ENCODE peak calls at places on chromosomes 3 and 15, in ten cellular contexts. One of them, this sample, is unnamed.

GRCh38 chr3:127849368-127849767 is 27.1 kb upstream of the MGLL start:
- DNase-seq in lower leg skin: no peak
- DNase-seq in hypothalamus: no peak
- DNase-seq in anterior cingulate cortex: no peak
- DNase-seq in Calu3: no peak
- DNase-seq in ELR: no peak
- DNase-seq in activated T-cell treated with anti-CD3 and anti-CD28 coated beads, Interleukin-2, amount 50 U/mL, for 72 hours: no peak
- DNase-seq in NCI-H460: no peak
- DNase-seq in activated T-helper 1 cell treated with Interleukin-2 at 50 U/mL for 16 hours: no peak
- DNase-seq in AG08395: no peak
- DNase-seq in this sample: no peak

GRCh38 chr15:41332788-41333527 is at the start of gene NUSAP1:
- DNase-seq in hypothalamus: no peak
- DNase-seq in NCI-H460: no peak
- DNase-seq in activated T-helper 1 cell treated with Interleukin-2 at 50 U/mL for 16 hours: no peak
- DNase-seq in AG08395: peak
- DNase-seq in anterior cingulate cortex: no peak
- DNase-seq in ELR: no peak
- DNase-seq in activated T-cell treated with anti-CD3 and anti-CD28 coated beads, Interleukin-2, amount 50 U/mL, for 72 hours: no peak
- DNase-seq in lower leg skin: no peak
- DNase-seq in Calu3: no peak
- DNase-seq in this sample: no peak

GRCh38 chr3:154224366-154224765 is 99.9 kb downstream of the DHX36 start:
- DNase-seq in activated T-helper 1 cell treated with Interleukin-2 at 50 U/mL for 16 hours: no peak
- DNase-seq in Calu3: no peak
- DNase-seq in lower leg skin: no peak
- DNase-seq in NCI-H460: no peak
- DNase-seq in ELR: no peak
- DNase-seq in hypothalamus: no peak
- DNase-seq in activated T-cell treated with anti-CD3 and anti-CD28 coated beads, Interleukin-2, amount 50 U/mL, for 72 hours: no peak
- DNase-seq in anterior cingulate cortex: no peak
- DNase-seq in AG08395: no peak
- DNase-seq in this sample: no peak

GRCh38 chr3:127753338-127753737 is 69.0 kb downstream of the MGLL start:
- DNase-seq in NCI-H460: no peak
- DNase-seq in Calu3: no peak
- DNase-seq in ELR: no peak
- DNase-seq in activated T-cell treated with anti-CD3 and anti-CD28 coated beads, Interleukin-2, amount 50 U/mL, for 72 hours: no peak
- DNase-seq in hypothalamus: no peak
- DNase-seq in AG08395: no peak
- DNase-seq in lower leg skin: no peak
- DNase-seq in activated T-helper 1 cell treated with Interleukin-2 at 50 U/mL for 16 hours: no peak
- DNase-seq in anterior cingulate cortex: no peak
- DNase-seq in this sample: no peak

GRCh38 chr3:18194431-18194830 is 230.7 kb downstream of the SATB1 start:
- DNase-seq in Calu3: no peak
- DNase-seq in lower leg skin: no peak
- DNase-seq in hypothalamus: no peak
- DNase-seq in activated T-cell treated with anti-CD3 and anti-CD28 coated beads, Interleukin-2, amount 50 U/mL, for 72 hours: no peak
- DNase-seq in NCI-H460: no peak
- DNase-seq in ELR: peak
- DNase-seq in activated T-helper 1 cell treated with Interleukin-2 at 50 U/mL for 16 hours: no peak
- DNase-seq in AG08395: no peak
- DNase-seq in anterior cingulate cortex: no peak
- DNase-seq in this sample: no peak

GRCh38 chr3:160956785-160957184 is 148.4 kb downstream of the B3GALNT1 start:
- DNase-seq in activated T-cell treated with anti-CD3 and anti-CD28 coated beads, Interleukin-2, amount 50 U/mL, for 72 hours: no peak
- DNase-seq in lower leg skin: no peak
- DNase-seq in anterior cingulate cortex: no peak
- DNase-seq in NCI-H460: no peak
- DNase-seq in hypothalamus: no peak
- DNase-seq in activated T-helper 1 cell treated with Interleukin-2 at 50 U/mL for 16 hours: no peak
- DNase-seq in ELR: peak
- DNase-seq in Calu3: no peak
- DNase-seq in AG08395: peak
- DNase-seq in this sample: no peak

GRCh38 chr15:51727141-51727897 is 10.1 kb downstream of the LYSMD2 start:
- DNase-seq in activated T-cell treated with anti-CD3 and anti-CD28 coated beads, Interleukin-2, amount 50 U/mL, for 72 hours: no peak
- DNase-seq in anterior cingulate cortex: no peak
- DNase-seq in Calu3: no peak
- DNase-seq in NCI-H460: no peak
- DNase-seq in activated T-helper 1 cell treated with Interleukin-2 at 50 U/mL for 16 hours: no peak
- DNase-seq in hypothalamus: peak
- DNase-seq in ELR: peak
- DNase-seq in AG08395: peak
- DNase-seq in lower leg skin: no peak
- DNase-seq in this sample: peak

GRCh38 chr3:167876603-167877325 is 141.2 kb downstream of the SERPINI1 start:
- DNase-seq in AG08395: peak
- DNase-seq in Calu3: no peak
- DNase-seq in activated T-cell treated with anti-CD3 and anti-CD28 coated beads, Interleukin-2, amount 50 U/mL, for 72 hours: no peak
- DNase-seq in ELR: peak
- DNase-seq in lower leg skin: peak
- DNase-seq in hypothalamus: no peak
- DNase-seq in NCI-H460: no peak
- DNase-seq in activated T-helper 1 cell treated with Interleukin-2 at 50 U/mL for 16 hours: no peak
- DNase-seq in anterior cingulate cortex: no peak
- DNase-seq in this sample: peak

GRCh38 chr3:123373535-123373987 is 75.3 kb downstream of the ADCY5 start:
- DNase-seq in anterior cingulate cortex: no peak
- DNase-seq in hypothalamus: no peak
- DNase-seq in Calu3: no peak
- DNase-seq in lower leg skin: no peak
- DNase-seq in AG08395: no peak
- DNase-seq in activated T-helper 1 cell treated with Interleukin-2 at 50 U/mL for 16 hours: no peak
- DNase-seq in NCI-H460: no peak
- DNase-seq in ELR: no peak
- DNase-seq in activated T-cell treated with anti-CD3 and anti-CD28 coated beads, Interleukin-2, amount 50 U/mL, for 72 hours: no peak
- DNase-seq in this sample: no peak

GRCh38 chr3:125318497-125318847 is 56.7 kb downstream of the ZNF148 start:
- DNase-seq in activated T-cell treated with anti-CD3 and anti-CD28 coated beads, Interleukin-2, amount 50 U/mL, for 72 hours: no peak
- DNase-seq in NCI-H460: no peak
- DNase-seq in lower leg skin: no peak
- DNase-seq in anterior cingulate cortex: no peak
- DNase-seq in Calu3: no peak
- DNase-seq in ELR: no peak
- DNase-seq in hypothalamus: no peak
- DNase-seq in AG08395: no peak
- DNase-seq in activated T-helper 1 cell treated with Interleukin-2 at 50 U/mL for 16 hours: no peak
- DNase-seq in this sample: no peak

GRCh38 chr3:129600348-129600747 is 6.1 kb downstream of the PLXND1 start:
- DNase-seq in NCI-H460: no peak
- DNase-seq in anterior cingulate cortex: no peak
- DNase-seq in lower leg skin: no peak
- DNase-seq in ELR: no peak
- DNase-seq in AG08395: no peak
- DNase-seq in hypothalamus: no peak
- DNase-seq in Calu3: no peak
- DNase-seq in activated T-cell treated with anti-CD3 and anti-CD28 coated beads, Interleukin-2, amount 50 U/mL, for 72 hours: no peak
- DNase-seq in activated T-helper 1 cell treated with Interleukin-2 at 50 U/mL for 16 hours: no peak
- DNase-seq in this sample: no peak

GRCh38 chr15:44010114-44010513 is 183.3 kb downstream of the WDR76 start:
- DNase-seq in activated T-helper 1 cell treated with Interleukin-2 at 50 U/mL for 16 hours: no peak
- DNase-seq in AG08395: peak
- DNase-seq in NCI-H460: no peak
- DNase-seq in hypothalamus: no peak
- DNase-seq in activated T-cell treated with anti-CD3 and anti-CD28 coated beads, Interleukin-2, amount 50 U/mL, for 72 hours: no peak
- DNase-seq in ELR: peak
- DNase-seq in Calu3: no peak
- DNase-seq in lower leg skin: no peak
- DNase-seq in anterior cingulate cortex: no peak
- DNase-seq in this sample: peak

GRCh38 chr3:43707266-43707665 is 16.5 kb downstream of the ABHD5 start:
- DNase-seq in Calu3: peak
- DNase-seq in activated T-helper 1 cell treated with Interleukin-2 at 50 U/mL for 16 hours: no peak
- DNase-seq in activated T-cell treated with anti-CD3 and anti-CD28 coated beads, Interleukin-2, amount 50 U/mL, for 72 hours: no peak
- DNase-seq in AG08395: no peak
- DNase-seq in ELR: no peak
- DNase-seq in anterior cingulate cortex: no peak
- DNase-seq in hypothalamus: no peak
- DNase-seq in lower leg skin: no peak
- DNase-seq in NCI-H460: no peak
- DNase-seq in this sample: no peak

GRCh38 chr3:47634996-47635395 is 56.3 kb upstream of the CSPG5 start:
- DNase-seq in activated T-cell treated with anti-CD3 and anti-CD28 coated beads, Interleukin-2, amount 50 U/mL, for 72 hours: no peak
- DNase-seq in anterior cingulate cortex: peak
- DNase-seq in NCI-H460: no peak
- DNase-seq in ELR: no peak
- DNase-seq in lower leg skin: no peak
- DNase-seq in Calu3: no peak
- DNase-seq in AG08395: no peak
- DNase-seq in hypothalamus: peak
- DNase-seq in activated T-helper 1 cell treated with Interleukin-2 at 50 U/mL for 16 hours: no peak
- DNase-seq in this sample: no peak

GRCh38 chr3:42655331-42655888 is 1.9 kb downstream of the ZBTB47 start:
- DNase-seq in NCI-H460: no peak
- DNase-seq in AG08395: no peak
- DNase-seq in activated T-cell treated with anti-CD3 and anti-CD28 coated beads, Interleukin-2, amount 50 U/mL, for 72 hours: no peak
- DNase-seq in activated T-helper 1 cell treated with Interleukin-2 at 50 U/mL for 16 hours: no peak
- DNase-seq in ELR: no peak
- DNase-seq in anterior cingulate cortex: no peak
- DNase-seq in lower leg skin: peak
- DNase-seq in Calu3: no peak
- DNase-seq in hypothalamus: no peak
- DNase-seq in this sample: no peak

GRCh38 chr3:112046599-112046998 is 12.1 kb downstream of the TMPRSS7 start:
- DNase-seq in activated T-cell treated with anti-CD3 and anti-CD28 coated beads, Interleukin-2, amount 50 U/mL, for 72 hours: no peak
- DNase-seq in NCI-H460: no peak
- DNase-seq in AG08395: no peak
- DNase-seq in hypothalamus: no peak
- DNase-seq in activated T-helper 1 cell treated with Interleukin-2 at 50 U/mL for 16 hours: no peak
- DNase-seq in Calu3: no peak
- DNase-seq in anterior cingulate cortex: no peak
- DNase-seq in ELR: peak
- DNase-seq in lower leg skin: no peak
- DNase-seq in this sample: no peak

GRCh38 chr15:31272558-31273257 is 53.9 kb upstream of the KLF13 start:
- DNase-seq in activated T-helper 1 cell treated with Interleukin-2 at 50 U/mL for 16 hours: no peak
- DNase-seq in Calu3: peak
- DNase-seq in AG08395: no peak
- DNase-seq in activated T-cell treated with anti-CD3 and anti-CD28 coated beads, Interleukin-2, amount 50 U/mL, for 72 hours: no peak
- DNase-seq in hypothalamus: no peak
- DNase-seq in ELR: no peak
- DNase-seq in NCI-H460: no peak
- DNase-seq in anterior cingulate cortex: no peak
- DNase-seq in lower leg skin: peak
- DNase-seq in this sample: no peak

GRCh38 chr3:11698326-11699082 is 54.8 kb upstream of the VGLL4 start:
- DNase-seq in ELR: no peak
- DNase-seq in anterior cingulate cortex: no peak
- DNase-seq in Calu3: no peak
- DNase-seq in NCI-H460: no peak
- DNase-seq in activated T-helper 1 cell treated with Interleukin-2 at 50 U/mL for 16 hours: no peak
- DNase-seq in activated T-cell treated with anti-CD3 and anti-CD28 coated beads, Interleukin-2, amount 50 U/mL, for 72 hours: no peak
- DNase-seq in AG08395: no peak
- DNase-seq in hypothalamus: no peak
- DNase-seq in lower leg skin: no peak
- DNase-seq in this sample: no peak

GRCh38 chr3:40317061-40317676 is 7.7 kb downstream of the EIF1B start:
- DNase-seq in activated T-helper 1 cell treated with Interleukin-2 at 50 U/mL for 16 hours: no peak
- DNase-seq in NCI-H460: peak
- DNase-seq in lower leg skin: peak
- DNase-seq in Calu3: peak
- DNase-seq in AG08395: peak
- DNase-seq in activated T-cell treated with anti-CD3 and anti-CD28 coated beads, Interleukin-2, amount 50 U/mL, for 72 hours: peak
- DNase-seq in ELR: peak
- DNase-seq in anterior cingulate cortex: no peak
- DNase-seq in hypothalamus: no peak
- DNase-seq in this sample: peak

GRCh38 chr3:172213168-172213567 is 173.8 kb downstream of the FNDC3B start:
- DNase-seq in ELR: peak
- DNase-seq in hypothalamus: no peak
- DNase-seq in activated T-cell treated with anti-CD3 and anti-CD28 coated beads, Interleukin-2, amount 50 U/mL, for 72 hours: peak
- DNase-seq in activated T-helper 1 cell treated with Interleukin-2 at 50 U/mL for 16 hours: no peak
- DNase-seq in AG08395: no peak
- DNase-seq in anterior cingulate cortex: no peak
- DNase-seq in NCI-H460: no peak
- DNase-seq in lower leg skin: no peak
- DNase-seq in Calu3: no peak
- DNase-seq in this sample: no peak

GRCh38 chr15:100202309-100202943 is 139.3 kb downstream of the ADAMTS17 start:
- DNase-seq in Calu3: peak
- DNase-seq in activated T-helper 1 cell treated with Interleukin-2 at 50 U/mL for 16 hours: no peak
- DNase-seq in NCI-H460: no peak
- DNase-seq in hypothalamus: no peak
- DNase-seq in anterior cingulate cortex: no peak
- DNase-seq in activated T-cell treated with anti-CD3 and anti-CD28 coated beads, Interleukin-2, amount 50 U/mL, for 72 hours: no peak
- DNase-seq in AG08395: no peak
- DNase-seq in ELR: no peak
- DNase-seq in lower leg skin: no peak
- DNase-seq in this sample: no peak

GRCh38 chr3:141392018-141392370 is 23.7 kb downstream of the ZBTB38 start:
- DNase-seq in NCI-H460: no peak
- DNase-seq in anterior cingulate cortex: no peak
- DNase-seq in Calu3: no peak
- DNase-seq in hypothalamus: no peak
- DNase-seq in ELR: no peak
- DNase-seq in activated T-helper 1 cell treated with Interleukin-2 at 50 U/mL for 16 hours: no peak
- DNase-seq in lower leg skin: no peak
- DNase-seq in activated T-cell treated with anti-CD3 and anti-CD28 coated beads, Interleukin-2, amount 50 U/mL, for 72 hours: no peak
- DNase-seq in AG08395: no peak
- DNase-seq in this sample: no peak

GRCh38 chr15:39640665-39641064 is 59.8 kb downstream of the THBS1 start:
- DNase-seq in lower leg skin: no peak
- DNase-seq in NCI-H460: no peak
- DNase-seq in AG08395: no peak
- DNase-seq in anterior cingulate cortex: no peak
- DNase-seq in hypothalamus: no peak
- DNase-seq in activated T-cell treated with anti-CD3 and anti-CD28 coated beads, Interleukin-2, amount 50 U/mL, for 72 hours: no peak
- DNase-seq in Calu3: no peak
- DNase-seq in ELR: no peak
- DNase-seq in activated T-helper 1 cell treated with Interleukin-2 at 50 U/mL for 16 hours: no peak
- DNase-seq in this sample: no peak

GRCh38 chr15:57522148-57522547 is 69.6 kb upstream of the MYZAP start:
- DNase-seq in hypothalamus: no peak
- DNase-seq in lower leg skin: no peak
- DNase-seq in anterior cingulate cortex: no peak
- DNase-seq in activated T-helper 1 cell treated with Interleukin-2 at 50 U/mL for 16 hours: no peak
- DNase-seq in Calu3: no peak
- DNase-seq in NCI-H460: no peak
- DNase-seq in activated T-cell treated with anti-CD3 and anti-CD28 coated beads, Interleukin-2, amount 50 U/mL, for 72 hours: no peak
- DNase-seq in AG08395: no peak
- DNase-seq in ELR: no peak
- DNase-seq in this sample: no peak

GRCh38 chr15:97168704-97169475 is 791.6 kb upstream of the ARRDC4 start:
- DNase-seq in ELR: peak
- DNase-seq in AG08395: no peak
- DNase-seq in lower leg skin: no peak
- DNase-seq in activated T-helper 1 cell treated with Interleukin-2 at 50 U/mL for 16 hours: no peak
- DNase-seq in Calu3: no peak
- DNase-seq in NCI-H460: no peak
- DNase-seq in hypothalamus: no peak
- DNase-seq in activated T-cell treated with anti-CD3 and anti-CD28 coated beads, Interleukin-2, amount 50 U/mL, for 72 hours: no peak
- DNase-seq in anterior cingulate cortex: no peak
- DNase-seq in this sample: no peak

GRCh38 chr3:188439080-188439479 is 285.1 kb downstream of the LPP start:
- DNase-seq in Calu3: peak
- DNase-seq in ELR: no peak
- DNase-seq in AG08395: no peak
- DNase-seq in NCI-H460: no peak
- DNase-seq in activated T-helper 1 cell treated with Interleukin-2 at 50 U/mL for 16 hours: no peak
- DNase-seq in lower leg skin: no peak
- DNase-seq in activated T-cell treated with anti-CD3 and anti-CD28 coated beads, Interleukin-2, amount 50 U/mL, for 72 hours: peak
- DNase-seq in anterior cingulate cortex: no peak
- DNase-seq in hypothalamus: no peak
- DNase-seq in this sample: no peak

GRCh38 chr15:29789871-29790270 is 32.4 kb downstream of the TJP1 start:
- DNase-seq in hypothalamus: no peak
- DNase-seq in activated T-cell treated with anti-CD3 and anti-CD28 coated beads, Interleukin-2, amount 50 U/mL, for 72 hours: no peak
- DNase-seq in AG08395: no peak
- DNase-seq in anterior cingulate cortex: no peak
- DNase-seq in lower leg skin: no peak
- DNase-seq in NCI-H460: no peak
- DNase-seq in activated T-helper 1 cell treated with Interleukin-2 at 50 U/mL for 16 hours: no peak
- DNase-seq in ELR: no peak
- DNase-seq in Calu3: no peak
- DNase-seq in this sample: no peak

GRCh38 chr3:82082796-82083195 is 321.4 kb upstream of the GBE1 start:
- DNase-seq in hypothalamus: no peak
- DNase-seq in activated T-helper 1 cell treated with Interleukin-2 at 50 U/mL for 16 hours: no peak
- DNase-seq in AG08395: no peak
- DNase-seq in lower leg skin: no peak
- DNase-seq in anterior cingulate cortex: no peak
- DNase-seq in NCI-H460: no peak
- DNase-seq in ELR: no peak
- DNase-seq in activated T-cell treated with anti-CD3 and anti-CD28 coated beads, Interleukin-2, amount 50 U/mL, for 72 hours: no peak
- DNase-seq in Calu3: no peak
- DNase-seq in this sample: no peak

This sample was measured in hepatic stellate cell.